ENCODE peak calls at places on chromosomes 6 and 20, in four cellular contexts. E is IMR-90, K is mesendoderm, T is H1. R is an unnamed sample.

GRCh38 chr6:164396071-164397047 is 913.0 kb downstream of the C6orf118 start:
- DNase-seq in E (no peak), K (no peak), T (no peak), R (no peak)

GRCh38 chr6:33199687-33200233 is 705 bp downstream of the RXRB start:
- DNase-seq in E (peak; percentile 35), K (peak; percentile 95), T (no peak), R (peak; percentile 91)

GRCh38 chr6:84926171-84926570 is 161.8 kb upstream of the TBX18 start:
- DNase-seq in E (no peak), K (no peak), T (no peak), R (no peak)

GRCh38 chr20:9919271-9920014 is 80.6 kb upstream of the PAK5 start:
- DNase-seq in E (no peak), K (no peak), T (no peak), R (no peak)

GRCh38 chr20:2603816-2604505 is 48.5 kb upstream of the NOP56 start:
- DNase-seq in E (no peak), K (no peak), T (no peak), R (no peak)

GRCh38 chr20:58708246-58708931 is 15.8 kb downstream of the NPEPL1 start:
- DNase-seq in E (no peak), K (no peak), T (peak; percentile 43), R (peak; percentile 23)

GRCh38 chr6:15621203-15622044 is 41.4 kb downstream of the DTNBP1 start:
- DNase-seq in E (peak; percentile 30), K (peak; percentile 76), T (no peak), R (peak; percentile 50)

GRCh38 chr20:2246081-2246491 is 49.7 kb upstream of the TGM3 start:
- DNase-seq in E (no peak), K (peak; percentile 18), T (no peak), R (peak; percentile 38)

GRCh38 chr6:33744001-33744848 is 2.5 kb downstream of the IP6K3 start:
- DNase-seq in E (peak; percentile 70), K (peak; percentile 82), T (peak; percentile 90), R (peak; percentile 83)

GRCh38 chr20:732727-733126 is 35.6 kb downstream of the SLC52A3 start:
- DNase-seq in E (no peak), K (peak; percentile 62), T (no peak), R (no peak)

GRCh38 chr6:151018035-151018434 is 152.5 kb downstream of the MTHFD1L start:
- DNase-seq in E (peak; percentile 38), K (no peak), T (no peak), R (no peak)

GRCh38 chr6:3751019-3751729 is at the start of gene PXDC1:
- DNase-seq in E (no peak), K (peak; percentile 42), T (peak; percentile 70), R (peak; percentile 48)

GRCh38 chr6:153553627-153554026 is 422.5 kb upstream of the RGS17 start:
- DNase-seq in E (no peak), K (peak; percentile 84), T (peak; percentile 51), R (peak; percentile 66)

GRCh38 chr20:49432562-49432961 is 49.9 kb downstream of the KCNB1 start:
- DNase-seq in E (no peak), K (peak; percentile 62), T (no peak), R (no peak)

GRCh38 chr6:31829633-31830492 is 2.3 kb downstream of the HSPA1B start:
- DNase-seq in E (peak; percentile 56), K (no peak), T (no peak), R (no peak)

GRCh38 chr6:6439778-6440177 is 119.3 kb upstream of the F13A1 start:
- DNase-seq in E (no peak), K (no peak), T (no peak), R (no peak)

GRCh38 chr6:6218246-6219085 is 102.0 kb downstream of the F13A1 start:
- DNase-seq in E (no peak), K (peak; percentile 54), T (no peak), R (no peak)

GRCh38 chr6:148251891-148252290 is 90.7 kb upstream of the SASH1 start:
- DNase-seq in E (peak; percentile 48), K (no peak), T (no peak), R (no peak)

GRCh38 chr20:5078399-5078958 is 41.3 kb downstream of the PCNA start:
- DNase-seq in E (peak; percentile 66), K (no peak), T (no peak), R (no peak)

GRCh38 chr20:57395111-57395959 is 4.1 kb downstream of the RBM38 start:
- DNase-seq in E (peak; percentile 53), K (peak; percentile 40), T (no peak), R (peak; percentile 66)

GRCh38 chr6:131787079-131787478 is 20.7 kb upstream of the ENPP1 start:
- DNase-seq in E (peak; percentile 37), K (no peak), T (no peak), R (no peak)
- H2AK5ac ChIP-seq in E (no peak overlapping the region), K (no peak overlapping the region), T (no peak overlapping the region), R (no peak overlapping the region)

DNA sequence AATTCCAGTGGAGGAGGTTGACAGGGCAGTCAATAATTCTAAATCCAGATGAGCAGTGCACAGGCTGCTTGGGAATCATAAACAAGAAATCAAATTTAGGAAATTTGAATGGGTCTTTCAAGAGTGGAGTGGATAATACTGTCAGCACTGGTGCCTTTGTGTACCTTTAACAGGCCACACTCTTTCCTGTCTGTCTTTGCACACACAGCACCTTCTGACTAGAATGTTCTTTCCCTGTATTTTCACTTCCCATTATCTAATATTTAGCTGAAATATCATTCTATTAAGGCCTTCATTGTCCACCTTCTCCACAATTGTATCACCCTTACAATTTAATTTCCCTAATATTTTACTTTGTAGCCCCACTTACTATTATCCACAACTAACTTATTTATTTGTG is 253.1 kb downstream of the GRM1 start:
- DNase-seq in E (no peak), K (no peak), T (no peak), R (no peak)
- H3K27me3 ChIP-seq in E (no peaks in the 10 kb centered on the region), K (no peaks in the 10 kb centered on the region), T (no peaks in the 10 kb centered on the region), R (no peaks in the 10 kb centered on the region)

DNA sequence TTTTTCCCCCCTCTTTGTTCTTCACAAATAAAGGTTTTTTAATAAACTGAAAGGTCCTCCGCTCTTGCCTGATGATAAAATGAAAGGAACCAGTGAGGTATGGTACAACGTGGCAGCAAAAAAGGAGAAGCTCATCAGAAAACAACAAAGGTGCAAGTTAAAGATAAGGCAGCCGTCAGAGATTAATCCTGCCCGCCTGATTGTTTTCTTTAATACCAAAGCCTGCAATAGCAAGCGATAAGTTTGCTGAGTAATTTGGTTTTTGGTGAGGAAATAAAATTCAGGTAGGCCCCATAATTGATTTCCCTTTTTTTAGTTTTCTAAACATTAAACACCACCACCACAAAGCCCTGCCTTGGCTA is 177.9 kb downstream of the MBOAT1 start:
- DNase-seq in E (no peak), K (no peak), T (no peak), R (no peak)
- H3K56ac ChIP-seq in E (no peak overlapping the region), K (no peak overlapping the region), T (no peak overlapping the region), R (no peak overlapping the region)

GRCh38 chr6:109477184-109477583 is 5.8 kb downstream of the ZBTB24 start:
- DNase-seq in E (no peak), K (no peak), T (no peak), R (no peak)
- H2AK5ac ChIP-seq in E (no peak overlapping the region), K (no peak overlapping the region), T (no peak overlapping the region), R (no peak overlapping the region)

GRCh38 chr6:146593978-146594377 is 4.8 kb upstream of the ADGB start:
- DNase-seq in E (no peak), K (no peak), T (no peak), R (no peak)

GRCh38 chr6:146592451-146592850 is 6.3 kb upstream of the ADGB start:
- DNase-seq in E (no peak), K (no peak), T (no peak), R (no peak)

GRCh38 chr6:146590492-146590891 is 8.3 kb upstream of the ADGB start:
- DNase-seq in E (no peak), K (no peak), T (no peak), R (no peak)

GRCh38 chr6:146595981-146596731 is 2.6 kb upstream of the ADGB start:
- DNase-seq in E (no peak), K (no peak), T (no peak), R (no peak)

GRCh38 chr6:146594495-146594894 is 4.3 kb upstream of the ADGB start:
- DNase-seq in E (no peak), K (no peak), T (no peak), R (no peak)
- H3K27me3 ChIP-seq in E (peaks cover 3% of the 10 kb centered on the region), K (no peaks in the 10 kb centered on the region), T (no peaks in the 10 kb centered on the region), R (no peaks in the 10 kb centered on the region)

GRCh38 chr6:1601616-1602355 is 7.9 kb upstream of the FOXC1 start:
- DNase-seq in E (no peak), K (no peak), T (no peak), R (no peak)

GRCh38 chr6:1599469-1599868 is 10.2 kb upstream of the FOXC1 start:
- DNase-seq in E (no peak), K (no peak), T (no peak), R (no peak)

GRCh38 chr6:1598886-1599285 is 10.8 kb upstream of the FOXC1 start:
- DNase-seq in E (no peak), K (no peak), T (no peak), R (no peak)

GRCh38 chr6:1600764-1601615 is 8.7 kb upstream of the FOXC1 start:
- DNase-seq in E (no peak), K (no peak), T (no peak), R (no peak)

DNA sequence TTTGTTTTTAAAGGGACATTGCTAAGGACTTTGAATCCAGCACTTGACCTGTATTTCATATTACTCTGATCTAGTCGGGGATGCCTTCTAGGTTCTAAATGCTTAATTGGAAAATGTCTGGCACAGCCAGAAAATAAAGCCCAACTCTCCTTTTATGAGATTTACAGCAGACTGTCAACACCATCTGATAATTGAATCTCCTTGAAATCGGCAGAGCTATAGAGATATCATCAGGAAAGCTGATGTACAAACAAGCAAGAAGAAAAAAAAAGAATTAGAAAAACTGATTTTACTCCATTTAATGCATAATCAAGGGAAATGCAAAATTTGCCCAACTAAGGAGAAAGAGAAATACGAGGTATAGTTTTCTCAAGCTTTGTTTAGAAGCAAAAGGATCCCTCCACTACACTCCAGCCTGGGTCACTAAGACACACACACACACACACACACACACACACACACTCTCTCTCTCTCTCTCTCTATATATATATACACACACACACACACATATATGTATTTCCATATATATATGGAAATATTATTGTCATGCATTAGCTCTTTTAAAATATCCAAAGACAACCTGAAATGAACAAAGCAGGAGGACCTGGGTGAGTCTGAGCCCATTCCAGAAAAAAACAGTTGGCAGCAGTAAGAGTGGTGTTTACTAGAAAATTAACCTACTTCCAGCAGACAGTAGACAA is 9.5 kb upstream of the FOXC1 start:
- DNase-seq in E (no peak), K (no peak), T (no peak), R (no peak)
- H3K56ac ChIP-seq in E (no peak overlapping the region), K (no peak overlapping the region), T (no peak overlapping the region), R (no peak overlapping the region)

DNA sequence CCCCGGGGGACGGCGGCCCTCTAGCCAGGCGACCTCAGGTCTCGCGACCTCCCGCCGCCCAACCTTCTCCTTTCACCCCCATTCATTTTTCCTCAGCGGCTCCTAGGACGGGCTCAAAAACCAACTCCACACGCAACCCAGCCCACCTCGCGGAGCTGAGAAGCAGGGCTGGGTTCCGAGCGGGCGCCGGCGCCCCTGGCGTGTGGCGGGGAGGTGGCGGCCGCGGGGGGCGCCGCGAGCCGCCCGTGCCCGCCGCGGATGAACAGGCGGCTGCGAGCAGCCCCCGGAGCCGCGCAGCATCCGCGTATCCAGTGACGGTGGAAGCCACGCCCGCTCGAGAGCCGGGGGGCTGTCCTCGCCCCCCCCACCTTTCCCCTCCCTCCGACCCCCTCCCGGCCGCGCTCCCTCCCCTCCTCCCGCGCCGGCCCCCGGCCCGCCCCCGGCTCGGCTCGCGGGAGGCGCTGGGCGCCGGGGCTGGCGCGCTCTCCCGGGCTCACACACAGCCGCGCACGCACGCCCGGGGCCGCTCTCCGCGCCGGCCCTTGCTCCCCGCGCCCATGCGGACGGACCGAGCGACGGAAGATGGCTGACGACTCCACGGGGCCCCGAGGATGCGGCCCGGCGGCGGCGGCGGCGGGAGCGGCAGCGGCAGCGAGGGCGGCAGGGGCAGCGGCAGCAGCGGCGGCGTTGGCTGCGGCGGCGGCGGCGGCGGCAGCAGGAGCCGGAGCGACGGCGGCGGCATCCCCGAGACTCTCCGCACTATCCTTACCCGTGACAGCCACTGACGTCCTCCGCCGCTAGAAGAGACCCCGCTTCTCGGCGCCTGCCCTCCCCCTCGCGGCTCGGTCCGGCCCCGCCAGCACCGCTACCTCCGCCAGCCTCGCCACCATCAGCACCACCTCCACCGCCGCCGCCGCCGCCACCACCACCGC is at the start of gene SOBP:
- DNase-seq in E (peak; percentile 47), K (peak; percentile 61), T (peak; percentile 73), R (peak; percentile 62)
- H2AK5ac ChIP-seq in E (no peak within 1 kb of the TSS), K (no peak within 1 kb of the TSS), T (no peak within 1 kb of the TSS), R (no peak within 1 kb of the TSS)